ENCODE peak calls at places on chromosomes 3 and 15, in nine cellular contexts. One of them, this sample, is unnamed. For H3K4me1, the result is how much of the 10 kb centered on the place peaks cover.

GRCh38 chr3:111864821-111865656 is 6.0 kb downstream of the PHLDB2 start:
- DNase-seq in adrenal gland: no peak
- DNase-seq in naive thymus-derived CD4-positive, alpha-beta T cell: no peak
- DNase-seq in neural progenitor cell: no peak
- DNase-seq in OCI-LY7: no peak
- DNase-seq in breast epithelium: no peak
- DNase-seq in right lobe of liver: no peak
- DNase-seq in cardiac muscle cell: peak
- DNase-seq in uterus: no peak
- DNase-seq in this sample: no peak

GRCh38 chr3:192875971-192876565 is 41.6 kb downstream of the MB21D2 start:
- DNase-seq in adrenal gland: no peak
- DNase-seq in naive thymus-derived CD4-positive, alpha-beta T cell: no peak
- DNase-seq in neural progenitor cell: no peak
- DNase-seq in OCI-LY7: no peak
- DNase-seq in breast epithelium: no peak
- DNase-seq in right lobe of liver: no peak
- DNase-seq in cardiac muscle cell: no peak
- DNase-seq in uterus: no peak
- DNase-seq in this sample: no peak

GRCh38 chr3:94269763-94270162 is 206.9 kb downstream of the NSUN3 start:
- DNase-seq in adrenal gland: no peak
- DNase-seq in naive thymus-derived CD4-positive, alpha-beta T cell: no peak
- DNase-seq in neural progenitor cell: no peak
- DNase-seq in OCI-LY7: no peak
- DNase-seq in breast epithelium: no peak
- DNase-seq in right lobe of liver: no peak
- DNase-seq in cardiac muscle cell: no peak
- DNase-seq in uterus: no peak
- DNase-seq in this sample: no peak

GRCh38 chr3:127748754-127749327 is 73.5 kb downstream of the MGLL start:
- DNase-seq in adrenal gland: no peak
- DNase-seq in naive thymus-derived CD4-positive, alpha-beta T cell: no peak
- DNase-seq in neural progenitor cell: no peak
- DNase-seq in OCI-LY7: no peak
- DNase-seq in breast epithelium: no peak
- DNase-seq in right lobe of liver: peak
- DNase-seq in cardiac muscle cell: no peak
- DNase-seq in uterus: no peak
- DNase-seq in this sample: no peak

GRCh38 chr3:152969557-152970300 is 134.8 kb downstream of the P2RY1 start:
- DNase-seq in adrenal gland: no peak
- DNase-seq in naive thymus-derived CD4-positive, alpha-beta T cell: no peak
- DNase-seq in neural progenitor cell: no peak
- DNase-seq in OCI-LY7: no peak
- DNase-seq in breast epithelium: no peak
- DNase-seq in right lobe of liver: no peak
- DNase-seq in cardiac muscle cell: no peak
- DNase-seq in uterus: no peak
- DNase-seq in this sample: no peak

GRCh38 chr15:66677336-66677735 is 24.7 kb upstream of the SMAD6 start:
- DNase-seq in adrenal gland: no peak
- DNase-seq in naive thymus-derived CD4-positive, alpha-beta T cell: no peak
- DNase-seq in neural progenitor cell: no peak
- DNase-seq in OCI-LY7: no peak
- DNase-seq in breast epithelium: no peak
- DNase-seq in right lobe of liver: no peak
- DNase-seq in cardiac muscle cell: no peak
- DNase-seq in uterus: no peak
- DNase-seq in this sample: no peak

GRCh38 chr15:81950841-81951414 is 94.9 kb downstream of the MEX3B start:
- DNase-seq in adrenal gland: no peak
- DNase-seq in naive thymus-derived CD4-positive, alpha-beta T cell: no peak
- DNase-seq in neural progenitor cell: no peak
- DNase-seq in OCI-LY7: no peak
- DNase-seq in breast epithelium: no peak
- DNase-seq in right lobe of liver: no peak
- DNase-seq in cardiac muscle cell: peak
- DNase-seq in uterus: no peak
- DNase-seq in this sample: no peak

GRCh38 chr3:97692831-97693230 is 71.7 kb upstream of the ARL6 start:
- DNase-seq in adrenal gland: no peak
- DNase-seq in naive thymus-derived CD4-positive, alpha-beta T cell: no peak
- DNase-seq in neural progenitor cell: no peak
- DNase-seq in OCI-LY7: no peak
- DNase-seq in breast epithelium: no peak
- DNase-seq in right lobe of liver: no peak
- DNase-seq in cardiac muscle cell: no peak
- DNase-seq in uterus: no peak
- DNase-seq in this sample: no peak

GRCh38 chr3:123385981-123386380 is 62.9 kb downstream of the ADCY5 start:
- DNase-seq in adrenal gland: peak
- DNase-seq in naive thymus-derived CD4-positive, alpha-beta T cell: no peak
- DNase-seq in neural progenitor cell: no peak
- DNase-seq in OCI-LY7: no peak
- DNase-seq in breast epithelium: no peak
- DNase-seq in right lobe of liver: no peak
- DNase-seq in cardiac muscle cell: no peak
- DNase-seq in uterus: peak
- DNase-seq in this sample: no peak

GRCh38 chr3:30675006-30675405 is 68.6 kb downstream of the TGFBR2 start:
- DNase-seq in adrenal gland: no peak
- DNase-seq in naive thymus-derived CD4-positive, alpha-beta T cell: no peak
- DNase-seq in neural progenitor cell: no peak
- DNase-seq in OCI-LY7: no peak
- DNase-seq in breast epithelium: no peak
- DNase-seq in right lobe of liver: no peak
- DNase-seq in cardiac muscle cell: no peak
- DNase-seq in uterus: no peak
- DNase-seq in this sample: no peak

GRCh38 chr15:40567111-40567510 is 2.0 kb upstream of the RPUSD2 start:
- DNase-seq in adrenal gland: no peak
- DNase-seq in naive thymus-derived CD4-positive, alpha-beta T cell: no peak
- DNase-seq in neural progenitor cell: peak
- DNase-seq in OCI-LY7: peak
- DNase-seq in breast epithelium: no peak
- DNase-seq in right lobe of liver: no peak
- DNase-seq in cardiac muscle cell: no peak
- DNase-seq in uterus: no peak
- DNase-seq in this sample: no peak

GRCh38 chr15:38843736-38844590 is 279.3 kb upstream of the RASGRP1 start:
- DNase-seq in adrenal gland: no peak
- DNase-seq in naive thymus-derived CD4-positive, alpha-beta T cell: no peak
- DNase-seq in neural progenitor cell: no peak
- DNase-seq in OCI-LY7: no peak
- DNase-seq in breast epithelium: no peak
- DNase-seq in right lobe of liver: no peak
- DNase-seq in cardiac muscle cell: no peak
- DNase-seq in uterus: no peak
- DNase-seq in this sample: no peak

GRCh38 chr3:33722626-33723370 is 4.7 kb upstream of the CLASP2 start:
- DNase-seq in adrenal gland: no peak
- DNase-seq in naive thymus-derived CD4-positive, alpha-beta T cell: no peak
- DNase-seq in neural progenitor cell: no peak
- DNase-seq in OCI-LY7: no peak
- DNase-seq in breast epithelium: no peak
- DNase-seq in right lobe of liver: no peak
- DNase-seq in cardiac muscle cell: no peak
- DNase-seq in uterus: no peak
- DNase-seq in this sample: no peak

GRCh38 chr15:99425666-99426301 is 140.0 kb upstream of the MEF2A start:
- DNase-seq in adrenal gland: peak
- DNase-seq in naive thymus-derived CD4-positive, alpha-beta T cell: no peak
- DNase-seq in neural progenitor cell: no peak
- DNase-seq in OCI-LY7: no peak
- DNase-seq in breast epithelium: no peak
- DNase-seq in right lobe of liver: peak
- DNase-seq in cardiac muscle cell: no peak
- DNase-seq in uterus: peak
- DNase-seq in this sample: no peak

GRCh38 chr3:50147016-50147415 is 8.1 kb upstream of the SEMA3F start:
- DNase-seq in adrenal gland: no peak
- DNase-seq in naive thymus-derived CD4-positive, alpha-beta T cell: no peak
- DNase-seq in neural progenitor cell: no peak
- DNase-seq in OCI-LY7: no peak
- DNase-seq in breast epithelium: no peak
- DNase-seq in right lobe of liver: no peak
- DNase-seq in cardiac muscle cell: no peak
- DNase-seq in uterus: no peak
- DNase-seq in this sample: no peak

GRCh38 chr3:30581067-30581585 is 25.3 kb upstream of the TGFBR2 start:
- DNase-seq in adrenal gland: no peak
- DNase-seq in naive thymus-derived CD4-positive, alpha-beta T cell: no peak
- DNase-seq in neural progenitor cell: no peak
- DNase-seq in OCI-LY7: no peak
- DNase-seq in breast epithelium: no peak
- DNase-seq in right lobe of liver: no peak
- DNase-seq in cardiac muscle cell: no peak
- DNase-seq in uterus: no peak
- DNase-seq in this sample: no peak

GRCh38 chr3:32175607-32176197 is 62.8 kb upstream of the CMTM8 start:
- DNase-seq in adrenal gland: peak
- DNase-seq in naive thymus-derived CD4-positive, alpha-beta T cell: peak
- DNase-seq in neural progenitor cell: peak
- DNase-seq in OCI-LY7: peak
- DNase-seq in breast epithelium: no peak
- DNase-seq in right lobe of liver: no peak
- DNase-seq in cardiac muscle cell: peak
- DNase-seq in uterus: no peak
- DNase-seq in this sample: peak

GRCh38 chr3:56917740-56918568 is 116.2 kb upstream of the ARHGEF3 start:
- DNase-seq in adrenal gland: no peak
- DNase-seq in naive thymus-derived CD4-positive, alpha-beta T cell: no peak
- DNase-seq in neural progenitor cell: no peak
- DNase-seq in OCI-LY7: peak
- DNase-seq in breast epithelium: no peak
- DNase-seq in right lobe of liver: no peak
- DNase-seq in cardiac muscle cell: no peak
- DNase-seq in uterus: no peak
- DNase-seq in this sample: no peak

GRCh38 chr15:74441248-74441939 is 7.6 kb upstream of the SEMA7A start:
- DNase-seq in adrenal gland: no peak
- DNase-seq in naive thymus-derived CD4-positive, alpha-beta T cell: no peak
- DNase-seq in neural progenitor cell: no peak
- DNase-seq in OCI-LY7: no peak
- DNase-seq in breast epithelium: no peak
- DNase-seq in right lobe of liver: no peak
- DNase-seq in cardiac muscle cell: no peak
- DNase-seq in uterus: no peak
- DNase-seq in this sample: no peak

GRCh38 chr15:74442604-74443003 is 8.8 kb upstream of the SEMA7A start:
- DNase-seq in adrenal gland: no peak
- DNase-seq in naive thymus-derived CD4-positive, alpha-beta T cell: no peak
- DNase-seq in neural progenitor cell: no peak
- DNase-seq in OCI-LY7: no peak
- DNase-seq in breast epithelium: no peak
- DNase-seq in right lobe of liver: no peak
- DNase-seq in cardiac muscle cell: no peak
- DNase-seq in uterus: no peak
- DNase-seq in this sample: no peak

GRCh38 chr15:74443100-74443909 is 9.5 kb upstream of the SEMA7A start:
- DNase-seq in adrenal gland: peak
- DNase-seq in naive thymus-derived CD4-positive, alpha-beta T cell: no peak
- DNase-seq in neural progenitor cell: peak
- DNase-seq in OCI-LY7: no peak
- DNase-seq in breast epithelium: no peak
- DNase-seq in right lobe of liver: no peak
- DNase-seq in cardiac muscle cell: no peak
- DNase-seq in uterus: no peak
- DNase-seq in this sample: no peak

GRCh38 chr15:74444106-74445062 is 10.6 kb upstream of the SEMA7A start:
- DNase-seq in adrenal gland: peak
- DNase-seq in naive thymus-derived CD4-positive, alpha-beta T cell: no peak
- DNase-seq in neural progenitor cell: no peak
- DNase-seq in OCI-LY7: no peak
- DNase-seq in breast epithelium: no peak
- DNase-seq in right lobe of liver: no peak
- DNase-seq in cardiac muscle cell: no peak
- DNase-seq in uterus: no peak
- DNase-seq in this sample: no peak

DNA sequence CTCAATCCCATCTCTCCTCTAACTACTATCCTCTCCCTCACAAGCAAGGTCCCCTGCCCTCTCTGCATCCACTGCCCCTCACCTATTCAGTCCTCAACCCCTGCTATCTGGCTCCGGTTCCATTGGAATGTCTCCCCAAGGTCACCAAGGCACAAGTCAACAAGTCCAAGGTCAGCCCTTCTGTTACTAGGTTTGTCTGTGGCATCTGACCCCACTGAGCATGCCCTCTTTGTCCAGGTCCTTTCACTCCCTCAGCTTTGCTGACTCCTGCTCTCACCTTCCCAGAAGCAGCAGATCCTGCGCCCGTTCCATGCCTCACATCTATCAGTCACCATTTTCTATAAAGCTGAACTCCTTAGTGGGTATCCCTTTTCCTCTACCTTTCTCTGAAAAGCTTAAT is 8.3 kb upstream of the SEMA7A start:
- DNase-seq in adrenal gland: no peak
- DNase-seq in naive thymus-derived CD4-positive, alpha-beta T cell: no peak
- DNase-seq in neural progenitor cell: no peak
- DNase-seq in OCI-LY7: no peak
- DNase-seq in breast epithelium: no peak
- DNase-seq in right lobe of liver: no peak
- DNase-seq in cardiac muscle cell: peak
- DNase-seq in uterus: no peak
- DNase-seq in this sample: no peak
- H3K4me1 ChIP-seq in adrenal gland: under half
- H3K4me1 ChIP-seq in naive thymus-derived CD4-positive, alpha-beta T cell: under half
- H3K4me1 ChIP-seq in neural progenitor cell: under half
- H3K4me1 ChIP-seq in OCI-LY7: under half
- H3K4me1 ChIP-seq in breast epithelium: under half
- H3K4me1 ChIP-seq in right lobe of liver: under half
- H3K4me1 ChIP-seq in cardiac muscle cell: under half
- H3K4me1 ChIP-seq in uterus: under half
- H3K4me1 ChIP-seq in this sample: under half

GRCh38 chr3:196322-197153 is at the start of gene CHL1:
- DNase-seq in adrenal gland: no peak
- DNase-seq in naive thymus-derived CD4-positive, alpha-beta T cell: no peak
- DNase-seq in neural progenitor cell: peak
- DNase-seq in OCI-LY7: no peak
- DNase-seq in breast epithelium: no peak
- DNase-seq in right lobe of liver: peak
- DNase-seq in cardiac muscle cell: peak
- DNase-seq in uterus: no peak
- DNase-seq in this sample: no peak
- H3K27ac ChIP-seq in adrenal gland: no peak
- H3K27ac ChIP-seq in naive thymus-derived CD4-positive, alpha-beta T cell: no peak
- H3K27ac ChIP-seq in neural progenitor cell: no peak
- H3K27ac ChIP-seq in OCI-LY7: no peak
- H3K27ac ChIP-seq in breast epithelium: peak
- H3K27ac ChIP-seq in right lobe of liver: no peak
- H3K27ac ChIP-seq in cardiac muscle cell: no peak
- H3K27ac ChIP-seq in uterus: no peak
- H3K27ac ChIP-seq in this sample: no peak

GRCh38 chr3:58155838-58156237 is 54.9 kb downstream of the DNASE1L3 start:
- DNase-seq in adrenal gland: no peak
- DNase-seq in naive thymus-derived CD4-positive, alpha-beta T cell: no peak
- DNase-seq in neural progenitor cell: no peak
- DNase-seq in OCI-LY7: no peak
- DNase-seq in breast epithelium: no peak
- DNase-seq in right lobe of liver: no peak
- DNase-seq in cardiac muscle cell: no peak
- DNase-seq in uterus: no peak
- DNase-seq in this sample: no peak
- H3K4me1 ChIP-seq in adrenal gland: under half
- H3K4me1 ChIP-seq in naive thymus-derived CD4-positive, alpha-beta T cell: under half
- H3K4me1 ChIP-seq in neural progenitor cell: under half
- H3K4me1 ChIP-seq in OCI-LY7: under half
- H3K4me1 ChIP-seq in breast epithelium: under half
- H3K4me1 ChIP-seq in right lobe of liver: under half
- H3K4me1 ChIP-seq in cardiac muscle cell: under half
- H3K4me1 ChIP-seq in uterus: under half
- H3K4me1 ChIP-seq in this sample: under half

GRCh38 chr3:158713094-158713499 is 19.2 kb downstream of the RARRES1 start:
- DNase-seq in adrenal gland: peak
- DNase-seq in naive thymus-derived CD4-positive, alpha-beta T cell: no peak
- DNase-seq in neural progenitor cell: peak
- DNase-seq in OCI-LY7: no peak
- DNase-seq in breast epithelium: no peak
- DNase-seq in right lobe of liver: no peak
- DNase-seq in cardiac muscle cell: peak
- DNase-seq in uterus: no peak
- DNase-seq in this sample: no peak
- H3K27ac ChIP-seq in adrenal gland: no peak
- H3K27ac ChIP-seq in naive thymus-derived CD4-positive, alpha-beta T cell: no peak
- H3K27ac ChIP-seq in neural progenitor cell: no peak
- H3K27ac ChIP-seq in OCI-LY7: no peak
- H3K27ac ChIP-seq in breast epithelium: peak
- H3K27ac ChIP-seq in right lobe of liver: no peak
- H3K27ac ChIP-seq in cardiac muscle cell: no peak
- H3K27ac ChIP-seq in uterus: no peak
- H3K27ac ChIP-seq in this sample: no peak